ENCODE peak calls at places on chromosomes 13 and 19, in four cellular contexts. V, J, H and O are unnamed samples.

GRCh38 chr19:1882786-1883692 is 2.3 kb downstream of the ABHD17A start:
- DNase-seq in J (no peak), V (no peak), H (no peak), O (no peak)

GRCh38 chr19:17289489-17289888 is 7.8 kb downstream of the ANKLE1 start:
- DNase-seq in H (peak; percentile 62), J (peak; percentile 91), V (peak; percentile 65), O (peak; percentile 79)

GRCh38 chr13:75318138-75318833 is 163.7 kb downstream of the TBC1D4 start:
- DNase-seq in H (no peak), J (no peak), V (no peak), O (no peak)

GRCh38 chr19:11087870-11088507 is 1.3 kb upstream of the LDLR start:
- DNase-seq in J (no peak), H (no peak), V (no peak), O (no peak)

GRCh38 chr19:48475369-48476068 is 6.3 kb downstream of the CYTH2 start:
- DNase-seq in J (no peak), V (no peak), H (no peak), O (no peak)

GRCh38 chr19:18431351-18432197 is 6.4 kb downstream of the ISYNA1 start:
- DNase-seq in V (no peak), J (no peak), H (no peak), O (no peak)

GRCh38 chr19:1122972-1123363 is 19.2 kb downstream of the GPX4 start:
- DNase-seq in J (peak; percentile 94), V (no peak), H (peak; percentile 60), O (peak; percentile 89)

GRCh38 chr13:80100636-80101035 is 240.3 kb downstream of the SPRY2 start:
- DNase-seq in H (no peak), V (no peak), J (no peak), O (no peak)

GRCh38 chr13:28357846-28358496 is 137.0 kb downstream of the FLT1 start:
- DNase-seq in V (no peak), H (no peak), J (no peak), O (no peak)

GRCh38 chr13:34358811-34359513 is 541.0 kb downstream of the RFC3 start:
- DNase-seq in H (peak; percentile 45), J (no peak), V (no peak), O (no peak)

GRCh38 chr13:87671031-87671823 is at the start of gene SLITRK5:
- DNase-seq in J (peak; percentile 89), V (peak; percentile 71), H (no peak), O (peak; percentile 90)

GRCh38 chr13:70756088-70756487 is 647.8 kb upstream of the KLHL1 start:
- DNase-seq in H (no peak), J (no peak), V (no peak), O (no peak)

GRCh38 chr19:45998834-45999233 is 3.6 kb downstream of the CCDC61 start:
- DNase-seq in H (no peak), V (no peak), J (no peak), O (no peak)

GRCh38 chr19:55913643-55914268 is 18.4 kb downstream of the NLRP13 start:
- DNase-seq in V (no peak), J (no peak), H (no peak), O (no peak)

GRCh38 chr13:102033719-102034446 is 368.0 kb downstream of the FGF14 start:
- DNase-seq in V (no peak), J (no peak), H (no peak), O (no peak)

GRCh38 chr13:88840085-88840484 is 1168.9 kb downstream of the SLITRK5 start:
- DNase-seq in H (no peak), J (no peak), V (no peak), O (no peak)

GRCh38 chr13:46185634-46186033 is 3.7 kb upstream of the LCP1 start:
- DNase-seq in J (no peak), H (no peak), V (no peak), O (no peak)

GRCh38 chr13:30652746-30653145 is 35.0 kb downstream of the USPL1 start:
- DNase-seq in V (no peak), J (no peak), H (no peak), O (no peak)

GRCh38 chr19:6753178-6754031 is 13.8 kb downstream of the SH2D3A start:
- DNase-seq in V (peak; percentile 85), H (no peak), J (peak; percentile 95), O (peak; percentile 91)

GRCh38 chr13:40031031-40031430 is 375.6 kb downstream of the COG6 start:
- DNase-seq in J (no peak), V (no peak), H (no peak), O (no peak)

GRCh38 chr19:45518469-45518826 is 11.2 kb downstream of the VASP start:
- DNase-seq in V (no peak), H (no peak), J (no peak), O (no peak)

GRCh38 chr13:27792393-27793218 is at the start of gene GSX1:
- DNase-seq in J (peak; percentile 90), H (no peak), V (peak; percentile 52), O (peak; percentile 86)

GRCh38 chr13:79282976-79283375 is 123.1 kb downstream of the RBM26 start:
- DNase-seq in J (no peak), H (no peak), V (no peak), O (no peak)

GRCh38 chr13:46207828-46208227 is 3.9 kb upstream of the LRRC63 start:
- DNase-seq in V (no peak), J (no peak), H (no peak), O (no peak)

GRCh38 chr13:43786766-43787517 is at the start of gene ENOX1:
- DNase-seq in J (peak; percentile 86), H (no peak), V (peak; percentile 44), O (peak; percentile 69)